ENCODE peak calls at places on chromosome 15, in seven cellular contexts. E is BJ, M is AG04450, J is A673, Y is uterus, U is ascending aorta, K is fibroblast of pulmonary artery. S is an unnamed sample.

GRCh38 chr15:49877871-49878511 is 241.0 kb downstream of the ATP8B4 start:
- DNase-seq in Y (peak; percentile 68), J (no peak), E (peak; percentile 34), K (peak; percentile 79), M (no peak), U (peak; percentile 75), S (no peak)

GRCh38 chr15:95929232-95929846 is 401.2 kb upstream of the NR2F2 start:
- DNase-seq in M (no peak), E (no peak), J (no peak), Y (no peak), K (peak; percentile 28), U (no peak), S (no peak)

GRCh38 chr15:72496783-72497182 is 22.7 kb downstream of the ARIH1 start:
- DNase-seq in K (no peak), Y (no peak), J (no peak), U (no peak), E (no peak), M (no peak), S (no peak)

GRCh38 chr15:97759363-97759762 is 201.1 kb upstream of the ARRDC4 start:
- DNase-seq in E (no peak), M (no peak), J (no peak), Y (no peak), U (no peak), K (peak; percentile 29), S (no peak)

GRCh38 chr15:41017051-41017735 is 63.9 kb downstream of the CHAC1 start:
- DNase-seq in U (no peak), E (no peak), Y (no peak), M (no peak), J (peak; percentile 75), K (peak; percentile 14), S (no peak)

GRCh38 chr15:71757741-71758530 is 52.4 kb upstream of the NR2E3 start:
- DNase-seq in E (no peak), K (no peak), U (no peak), Y (no peak), J (no peak), M (no peak), S (peak; percentile 86)

GRCh38 chr15:89907289-89907688 is 5.5 kb downstream of the ARPIN start:
- DNase-seq in E (no peak), U (no peak), Y (no peak), M (no peak), K (no peak), J (no peak), S (no peak)

GRCh38 chr15:59918994-59919951 is 84.8 kb upstream of the FOXB1 start:
- DNase-seq in U (no peak), Y (no peak), K (peak; percentile 64), J (no peak), M (no peak), E (no peak), S (peak; percentile 49)

GRCh38 chr15:94174399-94174802 is 57.0 kb upstream of the MCTP2 start:
- DNase-seq in K (no peak), J (no peak), E (peak; percentile 66), Y (no peak), U (no peak), M (peak; percentile 50), S (peak; percentile 7)

GRCh38 chr15:70437882-70438331 is 325.5 kb downstream of the UACA start:
- DNase-seq in J (peak; percentile 5), Y (no peak), M (no peak), K (no peak), E (no peak), U (no peak), S (no peak)

GRCh38 chr15:53038542-53038941 is 248.4 kb upstream of the ONECUT1 start:
- DNase-seq in U (no peak), K (no peak), J (no peak), Y (no peak), M (no peak), E (no peak), S (no peak)
- H3K4me3 ChIP-seq in U (no peak overlapping the region), K (no peak overlapping the region), J (no peak overlapping the region), Y (no peak overlapping the region), M (no peak overlapping the region), E (no peak overlapping the region), S (no peak overlapping the region)

DNA sequence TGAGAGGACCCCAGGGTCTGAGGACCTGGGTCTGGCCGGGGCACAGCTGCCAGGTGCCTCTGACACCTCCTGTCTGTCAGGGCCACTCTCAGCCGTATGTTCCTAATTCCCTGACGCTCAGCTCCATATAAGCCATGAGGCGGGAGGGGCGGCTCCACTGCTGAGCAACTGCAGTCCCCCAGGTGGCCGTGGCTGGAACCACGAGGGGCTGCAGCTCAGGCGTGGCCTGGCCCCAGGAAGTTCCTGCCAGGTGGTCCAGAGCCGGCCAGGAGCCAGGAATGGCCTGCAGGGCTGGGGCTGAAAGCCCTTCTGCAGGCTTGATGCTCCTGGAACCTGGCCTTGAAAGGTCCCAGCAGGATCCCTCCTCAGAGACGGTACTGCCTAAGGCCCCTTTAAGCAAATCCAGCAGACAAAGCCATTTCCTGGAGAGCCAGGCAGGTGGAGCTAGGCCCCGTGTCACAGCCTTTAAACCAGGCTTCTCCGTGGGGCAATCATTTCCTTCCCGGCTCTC is 118.0 kb downstream of the CHSY1 start:
- DNase-seq in U (no peak), Y (no peak), J (no peak), M (no peak), E (no peak), K (no peak), S (no peak)
- TF ChIP-seq CTCF in U (no peak), Y (no peak), J (no peak), M (no peak), E (no peak), K (no peak), S (no peak)

DNA sequence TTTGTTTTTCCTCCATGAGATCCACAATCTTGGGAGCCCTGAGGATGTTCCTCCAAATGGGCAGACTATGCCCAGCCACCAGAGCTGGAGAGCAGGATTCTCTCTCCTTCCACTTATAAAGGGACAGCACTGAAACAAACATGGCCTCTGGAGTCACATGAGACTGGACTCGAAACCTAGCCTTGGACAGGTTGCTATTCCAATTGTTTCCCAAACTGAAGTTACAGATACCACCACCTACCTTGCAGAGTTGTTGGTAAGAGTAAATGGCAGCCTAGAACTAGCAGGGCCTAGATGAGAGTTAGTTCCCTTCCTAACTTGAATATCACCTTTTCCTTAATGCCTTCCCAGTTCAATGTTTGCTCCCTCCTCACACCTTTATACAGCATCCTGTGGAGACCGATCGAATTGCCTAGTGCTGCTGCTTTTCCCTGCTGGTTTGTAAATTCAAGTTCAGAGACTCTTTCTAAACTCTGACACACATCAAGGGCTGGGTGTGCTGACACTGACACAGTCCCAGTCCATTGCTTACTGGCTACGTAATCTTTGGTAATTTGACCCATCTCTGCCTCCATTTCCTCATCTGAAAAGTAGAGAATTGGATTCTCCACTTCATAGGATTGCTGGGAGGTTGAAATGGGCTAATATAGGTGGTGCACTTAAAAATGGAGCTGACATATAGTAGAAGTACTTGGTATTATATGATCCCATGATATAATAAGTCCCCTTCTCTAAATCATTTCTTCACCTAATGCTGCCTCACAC is 2.6 kb downstream of the IMP3 start:
- DNase-seq in J (no peak), K (no peak), Y (no peak), U (no peak), E (no peak), M (no peak), S (no peak)
- H3K4me3 ChIP-seq in J (peak overlapping the region; percentile 75), K (peak overlapping the region; percentile 89), Y (no peak overlapping the region), U (no peak overlapping the region), E (no peak overlapping the region), M (peak overlapping the region; percentile 98), S (no peak overlapping the region)

DNA sequence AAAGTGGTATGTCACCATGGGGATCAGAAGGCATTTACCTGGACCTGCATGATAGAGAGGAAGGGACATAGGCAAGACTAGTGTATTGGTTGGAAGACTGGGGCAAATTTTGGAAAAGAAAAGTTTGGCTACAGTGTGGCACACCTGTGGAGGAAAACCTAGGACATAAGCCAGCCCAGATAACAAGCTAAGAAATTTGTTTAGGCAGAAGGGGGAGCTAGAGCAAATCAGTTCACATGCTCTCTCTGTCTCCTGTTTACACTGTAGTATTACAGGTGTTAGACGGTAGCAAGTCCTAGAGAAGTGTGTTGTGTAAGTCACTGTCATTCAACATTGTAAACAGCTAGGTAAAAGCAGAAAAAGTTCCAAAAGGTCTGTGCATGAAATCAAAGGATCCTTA is 11.9 kb upstream of the ALDH1A2 start:
- DNase-seq in E (no peak), Y (no peak), M (no peak), U (no peak), K (peak; percentile 25), J (no peak), S (no peak)
- TF ChIP-seq CTCF in E (no peak), Y (no peak), M (no peak), U (no peak), K (peak; percentile 35), J (peak; percentile 36), S (peak; percentile 61)

DNA sequence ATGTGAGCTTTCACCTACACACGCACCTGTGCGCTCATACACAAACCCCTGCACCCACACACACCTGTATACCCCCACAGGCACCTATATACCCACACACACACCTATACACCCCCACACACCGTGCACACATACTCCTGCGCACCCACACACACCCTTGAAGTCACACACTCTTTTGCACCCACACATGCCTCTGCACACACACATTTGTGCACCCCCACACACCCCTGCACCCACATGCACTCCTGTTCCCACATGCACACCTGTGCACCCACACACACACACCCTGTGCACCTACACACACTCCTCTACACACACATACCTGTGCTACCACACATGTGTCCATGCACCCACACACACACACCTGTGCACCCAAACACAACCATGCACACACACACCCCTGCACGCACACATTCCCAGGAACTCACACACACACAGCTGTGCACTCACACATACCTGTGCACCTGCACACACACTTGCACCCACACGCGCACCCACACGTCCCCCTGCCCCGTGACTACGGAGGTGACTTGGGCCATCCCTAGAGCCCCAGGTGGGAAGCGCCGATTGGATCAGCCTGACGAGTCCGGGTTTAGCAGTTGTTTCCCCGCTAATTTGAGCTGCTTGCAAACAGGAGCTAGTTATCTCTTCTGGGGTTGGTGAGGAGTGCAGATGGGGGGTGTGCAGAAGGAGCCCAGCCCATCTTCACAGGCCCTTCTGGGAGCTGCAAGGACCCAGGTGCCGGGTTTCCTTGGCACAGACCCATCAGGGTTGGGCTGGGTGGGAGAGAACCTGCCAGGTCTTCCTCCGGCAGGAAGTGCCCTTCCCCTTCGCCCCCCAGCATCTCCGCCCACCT is 97.8 kb downstream of the CHSY1 start:
- DNase-seq in Y (no peak), J (no peak), U (no peak), K (no peak), M (no peak), E (no peak), S (no peak)
- H3K4me3 ChIP-seq in Y (no peak overlapping the region), J (no peak overlapping the region), U (no peak overlapping the region), K (no peak overlapping the region), M (no peak overlapping the region), E (no peak overlapping the region), S (no peak overlapping the region)

GRCh38 chr15:75928680-75929608 is 25.3 kb downstream of the FBXO22 start:
- DNase-seq in K (peak; percentile 56), J (peak; percentile 39), U (no peak), E (no peak), Y (no peak), M (no peak), S (no peak)
- TF ChIP-seq CTCF in K (peak; percentile 56), J (peak; percentile 56), U (no peak), E (peak; percentile 52), Y (no peak), M (peak; percentile 43), S (peak; percentile 51)

DNA sequence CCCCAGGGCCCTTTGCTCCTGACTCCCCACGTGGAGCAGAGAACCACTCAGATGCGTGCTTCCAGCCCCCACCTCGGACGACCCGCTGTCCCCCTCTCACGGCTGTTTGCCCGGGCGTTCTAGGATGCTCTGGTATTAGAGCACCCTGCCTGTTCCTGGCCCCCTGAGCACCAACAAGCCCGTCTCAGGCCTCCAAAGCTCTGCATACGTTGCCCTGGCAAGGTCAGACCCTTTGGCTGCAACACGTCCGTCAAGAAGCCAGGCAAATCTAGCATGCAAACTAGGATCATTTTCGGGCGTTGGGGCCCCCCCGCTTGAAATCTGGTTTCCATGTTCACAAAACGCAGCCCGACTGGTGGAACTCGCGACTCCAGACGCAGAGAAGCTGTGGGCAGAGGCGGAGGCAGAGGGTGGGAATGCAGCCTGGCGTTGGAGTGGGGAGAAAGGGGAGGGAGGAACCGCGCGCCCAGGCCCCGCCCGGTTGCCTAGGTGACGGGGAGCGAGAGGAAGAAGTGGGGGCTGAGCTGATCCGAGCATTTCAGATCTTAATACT is 86.2 kb upstream of the PIAS1 start:
- DNase-seq in K (peak; percentile 61), J (peak; percentile 73), U (peak; percentile 89), E (peak; percentile 19), Y (peak; percentile 84), M (peak; percentile 8), S (no peak)
- H3K4me3 ChIP-seq in K (peak overlapping the region; percentile 45), J (peak overlapping the region; percentile 29), U (peak overlapping the region; percentile 41), E (peak overlapping the region; percentile 30), Y (peak overlapping the region; percentile 21), M (peak overlapping the region; percentile 54), S (peak overlapping the region; percentile 56)

S was measured in epithelial cell of proximal tubule.